ENCODE peak calls at places on chromosomes 16 and 17, in four cellular contexts. K is epithelial cell of esophagus, S is AG10803, A is fibroblast of pulmonary artery. V is an unnamed sample.

GRCh38 chr16:19980866-19981265 is 92.8 kb downstream of the GPR139 start:
- DNase-seq in K (no peak), S (no peak), A (peak; percentile 10), V (peak; percentile 12)

GRCh38 chr17:81412490-81413093 is 17.3 kb downstream of the BAHCC1 start:
- DNase-seq in K (peak; percentile 82), S (no peak), A (peak; percentile 73), V (no peak)

GRCh38 chr17:33494156-33494555 is 201.1 kb upstream of the ASIC2 start:
- DNase-seq in K (no peak), S (peak; percentile 8), A (peak; percentile 45), V (no peak)

GRCh38 chr17:57338257-57338919 is 82.1 kb downstream of the MSI2 start:
- DNase-seq in K (no peak), S (no peak), A (no peak), V (no peak)

GRCh38 chr17:40244255-40244654 is 25.2 kb downstream of the WIPF2 start:
- DNase-seq in K (no peak), S (no peak), A (no peak), V (no peak)

GRCh38 chr17:59802160-59802559 is 90.6 kb downstream of the TUBD1 start:
- DNase-seq in K (no peak), S (no peak), A (no peak), V (no peak)

GRCh38 chr17:1762233-1762905 is 509 bp downstream of the SERPINF1 start:
- DNase-seq in K (no peak), S (peak; percentile 52), A (peak; percentile 54), V (no peak)

GRCh38 chr17:76534831-76535732 is 2.4 kb downstream of the CYGB start:
- DNase-seq in K (no peak), S (no peak), A (no peak), V (no peak)

GRCh38 chr17:62805234-62805633 is 2.9 kb downstream of the MARCHF10 start:
- DNase-seq in K (no peak), S (peak; percentile 43), A (no peak), V (no peak)

GRCh38 chr17:35167046-35167445 is 19.4 kb downstream of the UNC45B start:
- DNase-seq in K (peak; percentile 58), S (no peak), A (no peak), V (no peak)

GRCh38 chr16:14284371-14284770 is 213.3 kb downstream of the MRTFB start:
- DNase-seq in K (no peak), S (no peak), A (no peak), V (no peak)

GRCh38 chr17:32824334-32824733 is 52.6 kb downstream of the MYO1D start:
- DNase-seq in K (no peak), S (no peak), A (no peak), V (no peak)

GRCh38 chr17:81854974-81855774 is 5.2 kb downstream of the P4HB start:
- DNase-seq in K (peak; percentile 74), S (peak; percentile 35), A (no peak), V (no peak)

GRCh38 chr16:4376126-4376819 is 4.6 kb downstream of the VASN start:
- DNase-seq in K (no peak), S (peak; percentile 92), A (peak; percentile 86), V (no peak)

GRCh38 chr17:12693640-12694039 is 27.9 kb downstream of the MYOCD start:
- DNase-seq in K (no peak), S (peak; percentile 22), A (no peak), V (no peak)

GRCh38 chr17:1793447-1793806 is 31.6 kb downstream of the SERPINF1 start:
- DNase-seq in K (peak; percentile 81), S (no peak), A (no peak), V (no peak)

GRCh38 chr16:57540906-57541753 is 1.3 kb upstream of the ADGRG5 start:
- DNase-seq in K (peak; percentile 82), S (no peak), A (no peak), V (no peak)

GRCh38 chr16:84049403-84050060 is 6.9 kb upstream of the SLC38A8 start:
- DNase-seq in K (no peak), S (no peak), A (no peak), V (no peak)

GRCh38 chr17:50534222-50534978 is 1.9 kb downstream of the EPN3 start:
- DNase-seq in K (peak; percentile 87), S (no peak), A (peak; percentile 13), V (no peak)

GRCh38 chr17:59456923-59457615 is 108.3 kb upstream of the DHX40 start:
- DNase-seq in K (no peak), S (no peak), A (no peak), V (no peak)

GRCh38 chr16:74521691-74522090 is 85.2 kb downstream of the GLG1 start:
- DNase-seq in K (no peak), S (peak; percentile 50), A (peak; percentile 59), V (no peak)

GRCh38 chr16:85167589-85168537 is 55.6 kb upstream of the CIBAR2 start:
- DNase-seq in K (no peak), S (no peak), A (no peak), V (no peak)

GRCh38 chr17:265726-266125 is 84.3 kb upstream of the DOC2B start:
- DNase-seq in K (no peak), S (no peak), A (no peak), V (no peak)

GRCh38 chr16:28273511-28273910 is 18.8 kb upstream of the SBK1 start:
- DNase-seq in K (no peak), S (no peak), A (no peak), V (no peak)

GRCh38 chr17:20944014-20944905 is 98.6 kb downstream of the USP22 start:
- DNase-seq in K (peak; percentile 75), S (no peak), A (no peak), V (peak; percentile 24)

GRCh38 chr17:4444782-4445473 is 11.2 kb downstream of the SPNS3 start:
- DNase-seq in K (peak; percentile 50), S (no peak), A (no peak), V (no peak)

GRCh38 chr17:17109896-17110295 is 67.6 kb downstream of the MPRIP start:
- DNase-seq in K (peak; percentile 57), S (no peak), A (no peak), V (no peak)

GRCh38 chr17:49997256-49997735 is 2.3 kb upstream of the DLX3 start:
- DNase-seq in K (no peak), S (no peak), A (no peak), V (no peak)

GRCh38 chr16:716250-716607 is 1.3 kb downstream of the METRN start:
- DNase-seq in K (no peak), S (peak; percentile 38), A (peak; percentile 46), V (no peak)

GRCh38 chr16:2047330-2048115 is at the start of the genes NTHL1 and TSC2:
- DNase-seq in K (peak; percentile 97), S (peak; percentile 94), A (peak; percentile 96), V (peak; percentile 96)
- TF ChIP-seq CTCF in K (peak; percentile 36), S (peak; percentile 40), A (peak; percentile 22), V (peak; percentile 69)

GRCh38 chr17:67833946-67834631 is 8.8 kb downstream of the BPTF start:
- DNase-seq in K (no peak), S (no peak), A (no peak), V (peak; percentile 34)
- TF ChIP-seq CTCF in K (no peak), S (no peak), A (no peak), V (peak; percentile 25)

GRCh38 chr17:72624652-72625051 is 467.8 kb downstream of the SLC39A11 start:
- DNase-seq in K (no peak), S (no peak), A (no peak), V (no peak)
- TF ChIP-seq CTCF in K (no peak), S (no peak), A (no peak), V (no peak)

DNA sequence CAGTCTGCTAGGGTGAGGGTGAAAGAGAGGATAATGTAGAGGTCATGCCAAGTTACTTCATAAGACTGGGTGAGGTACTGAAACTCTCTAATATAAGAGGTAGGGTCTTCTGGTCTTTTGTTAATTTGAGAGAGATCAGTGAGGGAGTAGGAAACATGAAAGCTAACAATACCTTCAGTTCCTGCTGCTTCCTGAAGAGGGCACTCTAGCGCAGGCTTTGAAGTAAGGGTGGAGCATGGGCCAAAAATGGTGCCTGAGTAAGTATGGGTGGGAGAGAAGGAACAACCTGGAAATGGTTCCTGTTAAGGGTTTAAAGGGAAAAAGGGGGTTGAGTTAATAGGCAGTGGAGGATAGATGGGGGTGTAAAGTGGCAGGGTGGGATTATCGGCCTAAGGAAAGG is 2449.5 kb downstream of the TP53TG3F start:
- DNase-seq in K (no peak), S (no peak), A (no peak), V (no peak)
- TF ChIP-seq CTCF in K (no peak), S (no peak), A (no peak), V (no peak)

DNA sequence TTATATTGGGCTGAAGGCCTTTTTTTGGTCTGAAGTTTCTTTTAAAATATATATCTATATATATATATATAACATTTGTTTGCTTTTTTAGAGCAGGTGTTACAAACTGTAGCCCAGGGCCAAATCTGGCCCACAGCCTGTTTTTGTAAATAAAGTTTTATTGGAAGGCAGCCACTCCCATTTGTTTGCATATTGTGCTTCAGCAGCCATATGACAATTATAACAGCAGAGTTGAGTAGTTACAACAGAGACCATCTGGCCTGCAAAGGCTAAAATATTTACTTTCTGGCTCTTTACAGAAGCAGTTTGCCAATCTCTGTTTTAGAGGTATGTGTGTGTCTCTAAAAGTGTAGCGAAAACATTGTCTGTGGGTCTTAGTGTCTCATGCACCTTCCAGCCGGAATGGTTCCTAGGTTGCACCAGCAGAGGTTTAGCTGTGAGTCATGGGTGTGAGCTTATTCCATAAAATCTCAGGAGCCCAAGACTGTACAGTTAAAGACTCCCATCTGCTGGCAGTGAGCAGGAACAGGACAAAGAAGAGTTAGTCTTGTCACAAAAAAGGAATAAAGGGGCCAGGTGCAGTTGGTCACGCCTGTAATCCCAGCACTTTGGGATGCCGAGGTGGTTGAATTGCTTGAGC is 23.8 kb downstream of the LCMT1 start:
- DNase-seq in K (peak; percentile 68), S (peak; percentile 43), A (peak; percentile 40), V (no peak)
- TF ChIP-seq CTCF in K (peak; percentile 40), S (peak; percentile 41), A (peak; percentile 19), V (no peak)

GRCh38 chr16:49441366-49441780 is 67.8 kb downstream of the C16orf78 start:
- DNase-seq in K (no peak), S (no peak), A (peak; percentile 3), V (peak; percentile 70)
- TF ChIP-seq CTCF in K (no peak), S (no peak), A (no peak), V (peak; percentile 29)

GRCh38 chr16:71367243-71367976 is 8.9 kb downstream of the CALB2 start:
- DNase-seq in K (peak; percentile 42), S (peak; percentile 35), A (peak; percentile 49), V (peak; percentile 86)
- TF ChIP-seq CTCF in K (peak; percentile 59), S (peak; percentile 64), A (peak; percentile 62), V (peak; percentile 66)

GRCh38 chr17:6853764-6854442 is 22.4 kb upstream of the TEKT1 start:
- DNase-seq in K (peak; percentile 72), S (no peak), A (no peak), V (peak; percentile 16)
- TF ChIP-seq CTCF in K (peak; percentile 53), S (peak; percentile 34), A (peak; percentile 15), V (peak; percentile 48)

V was measured in endothelial cell.